ENCODE peak calls at places on chromosomes 5 and 9, in eight cellular contexts. H is NT2/D1; J is HCT116; X is body of pancreas; S is hepatocyte; N is CD8-positive, alpha-beta T cell; P is uterus; W is CD4-positive, alpha-beta memory T cell. D is an unnamed sample. For H3K27me3 and H3K4me1, the result is how much of the 10 kb centered on the place peaks cover.

GRCh38 chr9:86034863-86035734 is 64.3 kb downstream of the GOLM1 start:
- DNase-seq in W (no peak), P (peak), J (peak), S (peak), N (no peak), X (peak), H (peak), D (no peak)

GRCh38 chr9:97900738-97901565 is 21.3 kb downstream of the TRMO start:
- DNase-seq in S (peak), N (no peak), W (peak), H (no peak), J (peak), X (peak), P (peak), D (no peak)

GRCh38 chr9:122347348-122348287 is 23.2 kb upstream of the PTGS1 start:
- DNase-seq in H (no peak), J (no peak), X (peak), S (peak), N (no peak), W (no peak), P (no peak), D (no peak)

GRCh38 chr5:9112520-9113291 is 433.2 kb downstream of the SEMA5A start:
- DNase-seq in S (no peak), N (no peak), P (no peak), H (no peak), W (no peak), J (no peak), X (no peak), D (no peak)

GRCh38 chr5:28748446-28748845 is 1710.1 kb upstream of the CDH9 start:
- DNase-seq in X (no peak), H (no peak), W (no peak), P (no peak), J (no peak), S (no peak), N (no peak), D (no peak)

GRCh38 chr9:109341561-109341960 is 20.7 kb upstream of the EPB41L4B start:
- DNase-seq in H (no peak), X (no peak), W (no peak), P (no peak), N (no peak), S (no peak), J (no peak), D (no peak)

GRCh38 chr5:119339965-119340364 is 15.9 kb upstream of the TNFAIP8 start:
- DNase-seq in N (no peak), S (no peak), W (no peak), P (no peak), J (no peak), H (no peak), X (no peak), D (no peak)

GRCh38 chr5:147547730-147548129 is 37.9 kb upstream of the DPYSL3 start:
- DNase-seq in W (no peak), P (no peak), X (no peak), J (no peak), H (no peak), S (no peak), N (no peak), D (no peak)

GRCh38 chr9:126495411-126496180 is 118.1 kb upstream of the LMX1B start:
- DNase-seq in X (no peak), N (no peak), J (no peak), H (no peak), P (no peak), W (no peak), S (no peak), D (no peak)

GRCh38 chr5:91150189-91150588 is 232.9 kb downstream of the ARRDC3 start:
- DNase-seq in X (no peak), N (no peak), S (no peak), H (no peak), J (peak), W (no peak), P (no peak), D (no peak)

GRCh38 chr5:105530716-105531261 is 1968.2 kb upstream of the NUDT12 start:
- DNase-seq in S (no peak), H (no peak), W (no peak), J (no peak), P (no peak), N (no peak), X (no peak), D (no peak)

GRCh38 chr5:62385816-62386400 is 17.8 kb downstream of the DIMT1 start:
- DNase-seq in W (no peak), X (no peak), N (no peak), H (no peak), J (no peak), P (no peak), S (no peak), D (no peak)
- H3K27me3 ChIP-seq in W (under half), X (under half), N (under half), H (under half), J (under half), P (under half), S (under half), D (under half)

DNA sequence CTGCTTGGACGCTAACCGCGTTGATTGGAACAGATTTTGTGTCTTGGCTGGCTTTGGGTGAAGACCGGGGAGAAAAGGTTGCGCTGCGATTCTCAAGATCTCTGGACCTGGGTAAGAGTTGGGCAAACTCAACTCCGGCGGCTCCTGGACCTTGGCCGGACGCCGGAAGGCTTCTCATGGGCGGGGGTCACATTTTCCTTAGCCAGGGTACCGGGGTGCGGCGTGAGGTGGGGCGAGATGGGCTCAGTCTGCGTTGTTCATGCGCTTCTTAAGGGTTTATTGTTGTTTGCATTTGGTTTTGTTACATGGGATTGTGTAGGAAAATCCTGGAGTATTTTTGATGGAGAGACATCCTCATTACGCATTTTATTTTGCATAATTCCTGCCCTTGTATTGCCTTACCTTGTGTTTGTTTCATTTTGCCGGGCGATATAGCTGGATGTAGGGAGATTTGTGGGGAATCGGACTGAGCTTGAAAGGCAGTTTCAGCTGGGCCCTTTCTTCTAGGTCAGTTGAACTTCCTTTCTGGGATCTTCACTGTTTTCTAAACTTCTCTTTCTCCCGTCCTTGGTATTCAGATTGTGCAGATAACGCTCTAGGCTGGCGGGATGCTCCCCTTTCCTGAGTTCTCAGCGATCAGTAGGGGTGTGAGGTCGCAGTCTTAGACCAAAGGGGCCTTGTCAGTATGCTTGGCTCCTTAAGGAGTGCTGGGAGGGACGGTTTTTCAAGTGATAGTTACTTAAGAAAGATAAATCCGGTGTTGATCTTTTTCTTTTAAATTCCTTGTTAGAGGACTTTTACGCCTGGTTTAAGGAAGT is 559 bp downstream of the MEGF10 start:
- DNase-seq in N (no peak), J (no peak), S (no peak), H (no peak), X (no peak), W (no peak), P (no peak), D (no peak)
- H3K4me3 ChIP-seq in N (no peak), J (no peak), S (peak), H (peak), X (no peak), W (no peak), P (peak), D (no peak)

DNA sequence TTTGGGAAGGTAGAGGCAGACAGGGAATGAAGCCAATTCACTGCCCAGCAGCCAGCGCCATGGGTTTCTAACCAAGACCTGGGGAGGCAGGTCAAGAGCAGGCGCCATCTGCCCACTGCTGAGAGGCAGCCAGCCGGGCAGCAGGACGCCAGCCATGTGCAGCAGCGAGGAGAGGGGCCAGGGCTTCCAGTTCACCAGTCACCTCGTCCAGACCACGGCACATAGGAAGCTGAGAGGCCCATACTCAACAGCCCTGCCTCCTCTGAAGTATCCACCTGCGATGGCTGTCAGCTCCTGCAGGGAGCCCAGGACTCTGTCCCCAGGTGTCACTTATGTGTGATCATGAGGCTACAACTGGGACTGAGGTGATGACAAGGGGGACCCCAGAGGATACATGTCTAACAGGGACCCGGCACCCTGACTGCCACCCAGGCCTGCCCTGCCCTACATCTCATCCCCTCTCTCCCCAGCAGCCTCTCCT is 30.1 kb downstream of the IPPK start:
- DNase-seq in S (no peak), H (no peak), J (no peak), P (peak), X (no peak), N (no peak), W (no peak), D (no peak)
- H3K4me1 ChIP-seq in S (under half), H (under half), J (under half), P (under half), X (under half), N (under half), W (under half), D (under half)

GRCh38 chr5:1845696-1846095 is 37.0 kb downstream of the IRX4 start:
- DNase-seq in P (no peak), X (no peak), H (no peak), W (no peak), N (no peak), J (no peak), S (no peak), D (no peak)

GRCh38 chr5:1840741-1841521 is 39.7 kb downstream of the NDUFS6 start:
- DNase-seq in H (no peak), P (no peak), S (no peak), X (no peak), W (no peak), N (no peak), J (no peak), D (no peak)

GRCh38 chr5:1844708-1845436 is 37.9 kb downstream of the IRX4 start:
- DNase-seq in S (no peak), X (no peak), H (no peak), P (no peak), W (no peak), J (no peak), N (no peak), D (no peak)

GRCh38 chr5:1840071-1840547 is 38.9 kb downstream of the NDUFS6 start:
- DNase-seq in X (no peak), J (no peak), P (no peak), S (no peak), H (no peak), N (no peak), W (no peak), D (no peak)

GRCh38 chr5:1842026-1842819 is 40.5 kb downstream of the IRX4 start:
- DNase-seq in P (no peak), S (no peak), X (no peak), W (no peak), H (no peak), N (no peak), J (no peak), D (no peak)
- H3K27me3 ChIP-seq in P (under half), S (under half), X (under half), W (under half), H (under half), N (under half), J (under half), D (under half)

GRCh38 chr5:84623034-84623433 is 238.4 kb upstream of the EDIL3 start:
- DNase-seq in X (no peak), S (no peak), J (no peak), P (no peak), W (no peak), H (no peak), N (no peak), D (no peak)
- H3K4me3 ChIP-seq in X (no peak), S (no peak), J (no peak), P (no peak), W (no peak), H (no peak), N (no peak), D (no peak)

GRCh38 chr9:95015569-95015968 is 289.1 kb downstream of the AOPEP start:
- DNase-seq in W (no peak), X (no peak), J (no peak), N (no peak), H (no peak), S (no peak), P (no peak), D (no peak)
- H3K4me1 ChIP-seq in W (under half), X (half or more), J (under half), N (under half), H (under half), S (under half), P (under half), D (under half)

GRCh38 chr9:93270976-93271375 is 87.0 kb downstream of the WNK2 start:
- DNase-seq in P (no peak), S (no peak), J (no peak), X (no peak), H (no peak), N (no peak), W (no peak), D (no peak)

GRCh38 chr9:93280661-93281259 is 96.8 kb downstream of the WNK2 start:
- DNase-seq in J (no peak), N (no peak), P (no peak), X (no peak), H (no peak), S (no peak), W (no peak), D (no peak)

GRCh38 chr9:93278164-93278563 is 94.2 kb downstream of the WNK2 start:
- DNase-seq in P (no peak), S (peak), H (no peak), W (no peak), N (no peak), X (no peak), J (no peak), D (no peak)

DNA sequence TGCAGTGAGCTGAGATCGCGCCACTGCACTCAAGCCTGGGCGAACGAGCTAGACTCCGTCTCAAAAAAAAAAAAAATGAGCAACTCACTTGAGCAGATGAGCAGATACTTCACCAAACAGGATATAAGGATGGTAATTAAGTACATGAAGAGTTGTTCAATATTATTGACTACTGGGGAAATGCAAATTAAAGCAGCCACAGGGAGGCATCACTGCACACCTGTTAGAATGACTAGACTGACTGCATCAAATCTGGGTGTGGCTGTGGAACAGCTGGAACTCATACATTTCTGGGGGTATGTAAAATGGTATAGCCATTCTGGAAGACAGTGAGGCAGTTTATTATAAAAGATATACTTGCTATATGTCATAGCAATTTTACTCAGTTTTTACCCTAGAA is 93.0 kb downstream of the WNK2 start:
- DNase-seq in N (no peak), S (no peak), J (no peak), X (no peak), P (no peak), W (no peak), H (no peak), D (no peak)
- H3K27me3 ChIP-seq in N (under half), S (under half), J (under half), X (under half), P (under half), W (under half), H (under half), D (under half)

GRCh38 chr5:127293373-127293772 is 2.8 kb downstream of the MEGF10 start:
- DNase-seq in S (no peak), H (no peak), W (no peak), X (no peak), N (no peak), P (no peak), J (no peak), D (no peak)

GRCh38 chr5:127295454-127295853 is 4.9 kb downstream of the MEGF10 start:
- DNase-seq in X (no peak), J (no peak), H (no peak), S (no peak), N (no peak), W (no peak), P (no peak), D (no peak)

GRCh38 chr5:127292030-127292735 is 1.6 kb downstream of the MEGF10 start:
- DNase-seq in H (no peak), J (no peak), P (no peak), W (no peak), X (no peak), S (no peak), N (no peak), D (no peak)

GRCh38 chr5:127296321-127296720 is 5.7 kb downstream of the MEGF10 start:
- DNase-seq in S (no peak), P (no peak), J (no peak), H (no peak), W (no peak), N (no peak), X (no peak), D (no peak)

DNA sequence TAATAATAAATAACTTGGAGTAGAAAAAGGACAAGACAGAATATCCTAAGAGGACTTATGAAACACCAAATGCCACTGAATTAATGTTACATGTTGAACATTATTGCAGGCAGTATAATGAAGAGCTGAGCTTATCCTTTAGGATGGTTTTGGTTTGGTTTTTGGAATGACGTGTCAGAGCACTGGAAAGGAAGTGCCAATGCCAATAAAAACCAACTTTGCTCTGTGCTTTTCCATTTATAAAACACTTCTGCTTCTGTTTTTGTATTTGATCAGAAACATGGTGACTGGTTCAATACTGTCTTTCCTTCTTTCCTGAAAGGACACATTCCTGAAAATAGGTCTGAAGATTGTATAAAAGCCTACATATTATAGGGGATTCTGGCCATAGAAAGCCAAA is 4.2 kb downstream of the MEGF10 start:
- DNase-seq in P (no peak), W (no peak), N (no peak), J (no peak), S (no peak), X (no peak), H (no peak), D (no peak)
- H3K4me3 ChIP-seq in P (no peak), W (no peak), N (no peak), J (no peak), S (no peak), X (no peak), H (no peak), D (no peak)